ENCODE peak calls at places on chromosomes 16 and 17, in five cellular contexts. C is A549, N is Calu3, B is PC-3, G is ovary. L is an unnamed sample.

GRCh38 chr17:74085434-74085833 is 118.0 kb upstream of the RPL38 start:
- DNase-seq in C (peak), N (no peak), B (no peak), G (no peak), L (no peak)

GRCh38 chr17:8125947-8126305 is 2.0 kb upstream of the HES7 start:
- DNase-seq in C (peak), N (no peak), B (peak), G (no peak), L (peak)

GRCh38 chr17:61063528-61063927 is 336.1 kb upstream of the TBX2 start:
- DNase-seq in C (no peak), N (no peak), B (no peak), G (no peak), L (no peak)

GRCh38 chr17:11170901-11171300 is 70.1 kb upstream of the SHISA6 start:
- DNase-seq in C (no peak), N (no peak), B (no peak), G (no peak), L (no peak)

GRCh38 chr17:63474174-63474913 is 2.5 kb upstream of the ACE start:
- DNase-seq in C (no peak), N (no peak), B (peak), G (peak), L (no peak)

GRCh38 chr16:77937473-77938195 is 84.7 kb upstream of the CLEC3A start:
- DNase-seq in C (peak), N (no peak), B (no peak), G (no peak), L (no peak)

GRCh38 chr16:77897038-77897437 is 108.7 kb downstream of the VAT1L start:
- DNase-seq in C (no peak), N (no peak), B (no peak), G (no peak), L (peak)

GRCh38 chr17:69575346-69575761 is 160.9 kb downstream of the MAP2K6 start:
- DNase-seq in C (peak), N (no peak), B (peak), G (no peak), L (peak)

GRCh38 chr17:82249896-82250581 is 21.2 kb downstream of the SLC16A3 start:
- DNase-seq in C (no peak), N (no peak), B (no peak), G (no peak), L (no peak)

GRCh38 chr17:7862692-7863437 is 5.1 kb downstream of the CYB5D1 start:
- DNase-seq in C (peak), N (peak), B (peak), G (peak), L (peak)

GRCh38 chr16:86910146-86910805 is 331.9 kb downstream of the FOXL1 start:
- DNase-seq in C (no peak), N (no peak), B (no peak), G (no peak), L (no peak)

GRCh38 chr16:46658925-46659324 is 30.1 kb downstream of the VPS35 start:
- DNase-seq in C (no peak), N (no peak), B (no peak), G (no peak), L (no peak)

GRCh38 chr16:8996891-8997290 is 33.2 kb upstream of the USP7 start:
- DNase-seq in C (peak), N (no peak), B (no peak), G (no peak), L (no peak)

GRCh38 chr16:80931985-80932720 is 74.5 kb downstream of the CMC2 start:
- DNase-seq in C (peak), N (peak), B (peak), G (peak), L (no peak)

GRCh38 chr17:5758651-5759050 is 174.3 kb upstream of the NLRP1 start:
- DNase-seq in C (peak), N (peak), B (peak), G (no peak), L (peak)

GRCh38 chr16:78126662-78127061 is 27.2 kb downstream of the WWOX start:
- DNase-seq in C (no peak), N (no peak), B (no peak), G (no peak), L (no peak)

GRCh38 chr17:43658890-43659289 is 2.8 kb downstream of the MEOX1 start:
- DNase-seq in C (no peak), N (no peak), B (no peak), G (no peak), L (no peak)

GRCh38 chr16:2159052-2159838 is 3.7 kb downstream of the TRAF7 start:
- DNase-seq in C (peak), N (no peak), B (no peak), G (peak), L (peak)

GRCh38 chr17:6775871-6776405 is at the start of gene FBXO39:
- DNase-seq in C (no peak), N (no peak), B (no peak), G (peak), L (no peak)

GRCh38 chr17:44331249-44331760 is 6.7 kb upstream of the SLC25A39 start:
- DNase-seq in C (peak), N (peak), B (peak), G (no peak), L (peak)

GRCh38 chr17:9409026-9409425 is 166.6 kb downstream of the STX8 start:
- DNase-seq in C (no peak), N (no peak), B (peak), G (no peak), L (no peak)

GRCh38 chr17:65554568-65555223 is 6.8 kb downstream of the AXIN2 start:
- DNase-seq in C (no peak), N (no peak), B (no peak), G (no peak), L (no peak)

GRCh38 chr16:1127971-1128715 is 24.8 kb upstream of the CACNA1H start:
- DNase-seq in C (no peak), N (no peak), B (no peak), G (no peak), L (no peak)

GRCh38 chr17:44774271-44775135 is 15.7 kb downstream of the ADAM11 start:
- DNase-seq in C (peak), N (peak), B (peak), G (peak), L (peak)

GRCh38 chr17:77376795-77377751 is 236.3 kb downstream of the SEC14L1 start:
- DNase-seq in C (no peak), N (no peak), B (no peak), G (peak), L (no peak)

DNA sequence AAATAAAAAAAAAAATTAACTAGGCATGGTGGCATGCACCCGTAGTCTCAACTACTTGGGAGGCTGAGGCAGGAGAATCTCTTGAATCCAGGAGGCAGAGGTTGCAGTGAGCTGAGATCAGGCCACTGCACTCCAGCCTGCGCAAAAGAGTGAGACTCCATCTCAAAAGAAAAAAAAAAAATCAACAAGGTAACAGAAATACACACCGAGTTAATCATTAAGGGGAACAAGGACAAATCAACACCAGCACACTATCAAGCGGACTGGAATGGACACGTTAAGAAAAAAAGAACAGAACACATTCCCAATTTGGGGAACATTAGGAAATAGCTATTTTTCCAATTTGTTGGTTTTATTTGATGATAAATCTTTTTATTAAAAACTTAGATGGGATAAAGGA is 28.4 kb upstream of the GLG1 start:
- DNase-seq in C (no peak), N (no peak), B (no peak), G (no peak), L (no peak)
- TF ChIP-seq CTCF in C (no peak), N (no peak), B (no peak), G (no peak), L (no peak)

GRCh38 chr16:83772806-83773205 is 35.0 kb upstream of the HSBP1 start:
- DNase-seq in C (no peak), N (no peak), B (no peak), G (no peak), L (no peak)
- TF ChIP-seq CTCF in C (no peak), N (no peak), B (no peak), G (no peak), L (no peak)

DNA sequence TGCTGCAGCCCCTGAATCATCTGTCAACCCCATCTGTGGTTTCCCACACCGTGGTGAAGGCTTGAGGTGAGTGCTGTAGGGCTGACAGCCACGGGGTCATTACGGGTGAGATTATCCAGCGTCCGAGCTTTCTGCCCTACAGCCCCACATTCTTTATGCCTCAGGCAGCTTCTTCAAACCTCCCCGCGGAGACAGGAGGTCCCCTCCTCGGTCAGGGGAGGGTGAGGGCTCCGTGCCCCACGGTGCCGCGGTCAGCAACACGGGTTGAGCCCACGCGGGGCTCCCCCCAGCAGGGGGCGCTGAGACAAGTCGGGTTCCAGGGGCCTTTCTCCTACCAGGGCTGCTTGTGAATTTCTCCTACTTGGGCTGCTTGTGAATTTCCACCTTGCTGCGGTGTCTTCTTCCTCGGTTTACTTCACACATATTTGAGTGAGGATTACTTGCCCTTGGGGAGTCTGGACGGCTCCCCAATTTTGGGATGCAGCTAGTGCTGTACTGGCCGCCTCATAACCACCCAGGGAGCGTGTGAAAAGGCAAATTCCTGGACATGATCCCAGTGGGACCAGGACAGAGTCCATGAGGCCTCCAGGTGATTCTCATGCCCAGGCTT is 18.1 kb upstream of the WFIKKN2 start:
- DNase-seq in C (peak), N (peak), B (peak), G (peak), L (peak)
- TF ChIP-seq CTCF in C (peak), N (peak), B (peak), G (peak), L (peak)

DNA sequence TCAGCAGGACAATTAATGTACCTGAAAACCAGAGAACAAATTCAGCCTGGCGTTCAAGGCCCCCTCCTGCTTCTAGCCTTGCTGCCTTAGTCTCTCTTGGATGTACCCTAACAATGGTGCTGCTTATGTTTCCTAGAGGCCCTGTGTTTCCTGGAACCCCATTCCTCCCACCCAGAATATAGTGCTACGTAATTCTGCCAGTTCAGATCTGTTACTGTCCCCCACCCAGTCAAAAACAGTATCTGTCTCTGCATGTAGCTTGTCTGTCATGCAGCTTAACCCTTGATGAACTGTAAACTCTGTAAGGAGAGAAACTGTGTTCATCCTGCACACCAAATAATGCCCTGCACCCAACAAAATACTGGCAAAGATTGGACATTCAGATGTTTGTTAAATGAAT is 6.8 kb downstream of the MRTFB start:
- DNase-seq in C (no peak), N (no peak), B (no peak), G (no peak), L (no peak)
- TF ChIP-seq CTCF in C (no peak), N (no peak), B (no peak), G (no peak), L (no peak)

GRCh38 chr16:56664506-56664905 is 3.4 kb downstream of the MT1G start:
- DNase-seq in C (no peak), N (no peak), B (no peak), G (no peak), L (no peak)
- TF ChIP-seq CTCF in C (no peak), N (no peak), B (no peak), G (no peak), L (no peak)

GRCh38 chr17:38403491-38403890 is 24.8 kb upstream of the ARHGAP23 start:
- DNase-seq in C (peak), N (no peak), B (no peak), G (no peak), L (peak)

GRCh38 chr17:38400286-38400685 is 28.0 kb upstream of the ARHGAP23 start:
- DNase-seq in C (no peak), N (no peak), B (no peak), G (no peak), L (no peak)

GRCh38 chr17:38401459-38401858 is 26.8 kb upstream of the ARHGAP23 start:
- DNase-seq in C (no peak), N (no peak), B (no peak), G (no peak), L (no peak)

GRCh38 chr17:38404174-38404943 is 23.9 kb upstream of the ARHGAP23 start:
- DNase-seq in C (no peak), N (no peak), B (no peak), G (no peak), L (no peak)

GRCh38 chr17:38402897-38403296 is 25.4 kb upstream of the ARHGAP23 start:
- DNase-seq in C (no peak), N (no peak), B (no peak), G (no peak), L (no peak)
- TF ChIP-seq CTCF in C (no peak), N (peak), B (peak), G (no peak), L (no peak)

GRCh38 chr16:67394271-67395104 is 1.2 kb upstream of the TPPP3 start:
- DNase-seq in C (no peak), N (no peak), B (no peak), G (peak), L (no peak)

GRCh38 chr16:67391424-67392300 is 1.6 kb downstream of the TPPP3 start:
- DNase-seq in C (peak), N (no peak), B (no peak), G (peak), L (no peak)

GRCh38 chr16:67393790-67394270 is 532 bp upstream of the TPPP3 start:
- DNase-seq in C (no peak), N (no peak), B (no peak), G (peak), L (no peak)

GRCh38 chr16:67392301-67393059 is 818 bp downstream of the TPPP3 start:
- DNase-seq in C (no peak), N (no peak), B (no peak), G (peak), L (no peak)

DNA sequence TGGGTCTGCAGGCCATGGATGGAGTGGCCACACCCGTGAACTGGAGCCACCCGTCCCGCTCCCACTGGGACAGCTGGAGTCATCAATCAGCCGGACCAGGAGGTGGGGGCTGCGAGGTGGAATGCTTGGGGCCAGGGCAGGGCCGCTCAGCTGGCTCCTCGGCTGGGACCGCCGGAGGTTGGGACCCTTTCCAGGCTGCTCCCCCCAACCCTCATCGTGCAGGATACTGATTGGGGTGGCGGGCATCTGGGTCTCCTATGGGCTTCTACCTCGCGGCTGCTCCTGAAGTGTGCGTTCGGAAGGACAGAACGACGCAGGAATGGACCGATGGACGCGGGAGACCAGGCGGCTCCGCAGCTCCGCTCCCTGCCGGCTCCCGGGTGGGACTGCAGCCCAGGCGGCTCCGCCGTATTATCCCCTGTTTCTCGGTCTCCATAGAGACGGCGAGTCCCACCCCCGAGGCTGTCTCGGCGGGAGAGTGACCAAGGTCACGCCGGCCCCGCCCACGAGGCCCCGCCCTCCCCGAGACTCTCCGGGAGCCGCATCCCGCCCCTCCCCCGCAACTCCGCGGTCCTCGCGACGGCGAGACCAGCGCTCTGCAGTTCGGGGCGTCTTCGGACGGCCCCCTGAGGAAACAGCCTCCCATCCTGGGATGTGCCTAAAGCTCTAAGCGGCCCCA is at the start of gene TPPP3:
- DNase-seq in C (peak), N (peak), B (no peak), G (peak), L (no peak)
- TF ChIP-seq CTCF in C (peak), N (peak), B (no peak), G (peak), L (no peak)

GRCh38 chr16:27430923-27431484 is 29.0 kb downstream of the IL21R start:
- DNase-seq in C (no peak), N (no peak), B (no peak), G (peak), L (no peak)

GRCh38 chr16:27429981-27430441 is 28.0 kb downstream of the IL21R start:
- DNase-seq in C (no peak), N (no peak), B (no peak), G (peak), L (no peak)

GRCh38 chr16:27429330-27429871 is 27.4 kb downstream of the IL21R start:
- DNase-seq in C (no peak), N (no peak), B (no peak), G (no peak), L (no peak)

GRCh38 chr16:27431773-27432599 is 30.0 kb downstream of the IL21R start:
- DNase-seq in C (no peak), N (no peak), B (peak), G (peak), L (peak)

GRCh38 chr16:27430512-27430911 is 28.5 kb downstream of the IL21R start:
- DNase-seq in C (no peak), N (no peak), B (no peak), G (peak), L (no peak)
- TF ChIP-seq CTCF in C (no peak), N (no peak), B (no peak), G (no peak), L (no peak)

GRCh38 chr16:89132194-89133005 is 38.7 kb downstream of the ACSF3 start:
- DNase-seq in C (no peak), N (no peak), B (no peak), G (peak), L (no peak)
- TF ChIP-seq CTCF in C (no peak), N (no peak), B (peak), G (no peak), L (no peak)